ENCODE peak calls at places on chromosomes 3 and 15, in seven cellular contexts. N, J, R, T, G, I and K are unnamed samples.

GRCh38 chr3:64161481-64161952 is 63.7 kb downstream of the PRICKLE2 start:
- DNase-seq in I (no peak), N (peak; percentile 64), T (no peak), J (peak; percentile 43), R (no peak), G (peak; percentile 26), K (no peak)

GRCh38 chr3:22431334-22431733 is 680.3 kb upstream of the ZNF385D start:
- DNase-seq in N (no peak), G (no peak), T (no peak), J (no peak), I (no peak), R (no peak), K (no peak)

GRCh38 chr3:29255854-29256696 is 24.8 kb upstream of the RBMS3 start:
- DNase-seq in R (no peak), T (peak; percentile 30), I (no peak), G (no peak), J (peak; percentile 33), N (peak; percentile 90), K (no peak)

GRCh38 chr3:37956353-37957184 is 34.0 kb upstream of the VILL start:
- DNase-seq in I (no peak), G (no peak), N (no peak), J (no peak), T (no peak), R (no peak), K (no peak)

GRCh38 chr3:165549665-165550064 is 287.6 kb downstream of the BCHE start:
- DNase-seq in R (no peak), G (no peak), N (no peak), I (peak; percentile 55), J (no peak), T (no peak), K (no peak)

GRCh38 chr3:178193846-178194245 is 342.4 kb upstream of the KCNMB2 start:
- DNase-seq in J (peak; percentile 80), G (no peak), R (no peak), T (no peak), N (peak; percentile 48), I (no peak), K (no peak)

GRCh38 chr15:99453646-99454045 is 112.1 kb upstream of the MEF2A start:
- DNase-seq in J (no peak), N (no peak), T (no peak), I (peak; percentile 40), G (no peak), R (no peak), K (no peak)

GRCh38 chr15:90839187-90840071 is 29.0 kb upstream of the FURIN start:
- DNase-seq in T (no peak), G (peak; percentile 38), N (no peak), J (peak; percentile 68), I (no peak), R (peak; percentile 24), K (no peak)

GRCh38 chr3:52084954-52085730 is 28.8 kb upstream of the DUSP7 start:
- DNase-seq in R (no peak), I (no peak), G (no peak), J (no peak), N (no peak), T (no peak), K (no peak)

GRCh38 chr3:79368403-79368802 is 399.4 kb downstream of the ROBO1 start:
- DNase-seq in T (no peak), N (peak; percentile 17), G (no peak), R (no peak), I (no peak), J (peak; percentile 88), K (no peak)

GRCh38 chr3:86180696-86181095 is 810.3 kb downstream of the VGLL3 start:
- DNase-seq in J (peak; percentile 1), I (no peak), G (peak; percentile 4), N (peak; percentile 68), R (no peak), T (no peak), K (no peak)

GRCh38 chr3:64084640-64085039 is 61.3 kb upstream of the PSMD6 start:
- DNase-seq in R (no peak), J (peak; percentile 90), G (peak; percentile 51), N (peak; percentile 84), I (no peak), T (peak; percentile 96), K (no peak)

GRCh38 chr3:123310741-123311140 is 109.0 kb downstream of the SEC22A start:
- DNase-seq in I (no peak), R (no peak), N (peak; percentile 65), T (no peak), G (no peak), J (peak; percentile 35), K (no peak)

GRCh38 chr3:138833908-138834358 is 795 bp downstream of the PIK3CB start:
- DNase-seq in G (peak; percentile 16), T (no peak), I (no peak), J (peak; percentile 39), R (peak; percentile 10), N (no peak), K (peak; percentile 12)

GRCh38 chr15:26355671-26356070 is 417.2 kb downstream of the GABRB3 start:
- DNase-seq in N (no peak), I (no peak), T (no peak), J (no peak), G (no peak), R (no peak), K (no peak)

GRCh38 chr3:196339493-196340254 is 1.5 kb upstream of the TM4SF19 start:
- DNase-seq in N (peak; percentile 82), G (no peak), I (no peak), R (no peak), J (peak; percentile 53), T (peak; percentile 33), K (no peak)

GRCh38 chr15:42608110-42608531 is 32.7 kb downstream of the STARD9 start:
- DNase-seq in N (no peak), I (no peak), J (peak; percentile 33), T (no peak), G (no peak), R (peak; percentile 6), K (no peak)

GRCh38 chr3:42247576-42248027 is 18.4 kb downstream of the CCK start:
- DNase-seq in N (peak; percentile 88), J (peak; percentile 50), T (peak; percentile 61), I (no peak), G (peak; percentile 45), R (peak; percentile 49), K (peak; percentile 67)

GRCh38 chr3:173411288-173412064 is 13.9 kb downstream of the NLGN1 start:
- DNase-seq in R (no peak), G (peak; percentile 13), J (peak; percentile 1), T (peak; percentile 50), I (no peak), N (peak; percentile 61), K (no peak)

GRCh38 chr3:124558898-124559649 is 171.2 kb upstream of the UMPS start:
- DNase-seq in R (no peak), I (peak; percentile 87), T (peak; percentile 91), J (peak; percentile 77), G (peak; percentile 80), N (peak; percentile 91), K (no peak)

GRCh38 chr3:156135921-156136655 is 15.7 kb downstream of the KCNAB1 start:
- DNase-seq in G (no peak), N (no peak), T (no peak), J (peak; percentile 3), I (no peak), R (no peak), K (no peak)

GRCh38 chr3:97863025-97863424 is 41.2 kb downstream of the CRYBG3 start:
- DNase-seq in N (peak; percentile 92), T (peak; percentile 29), R (no peak), I (no peak), G (peak; percentile 30), J (peak; percentile 76), K (no peak)

GRCh38 chr3:121818578-121818977 is 16.3 kb downstream of the IQCB1 start:
- DNase-seq in N (no peak), R (no peak), I (no peak), T (no peak), J (no peak), G (no peak), K (no peak)

GRCh38 chr3:46860381-46861292 is 2.6 kb downstream of the MYL3 start:
- DNase-seq in J (no peak), G (no peak), N (peak; percentile 44), I (peak; percentile 63), T (no peak), R (no peak), K (peak; percentile 61)

DNA sequence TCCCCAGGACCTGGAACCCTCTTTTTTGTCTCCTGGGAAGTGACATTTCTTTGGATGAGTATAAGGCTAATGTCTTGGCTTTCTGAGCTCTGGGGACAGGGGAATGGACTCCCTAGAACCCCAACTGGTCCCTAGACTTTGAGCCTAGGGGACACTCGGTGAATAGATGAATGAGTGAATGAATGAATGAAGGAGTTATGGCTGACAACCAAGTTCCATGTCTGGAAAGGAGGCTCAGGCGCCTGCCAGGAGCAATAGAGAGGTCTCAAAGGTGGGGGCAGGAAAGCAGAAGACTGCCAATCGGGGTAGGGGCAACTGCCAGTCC is 712 bp upstream of the PRKCD start:
- DNase-seq in J (no peak), I (no peak), R (no peak), G (no peak), N (no peak), T (no peak), K (no peak)
- TF ChIP-seq CTCF in J (no peak), I (peak; percentile 43), R (no peak), G (no peak), N (no peak), T (no peak), K (no peak)

DNA sequence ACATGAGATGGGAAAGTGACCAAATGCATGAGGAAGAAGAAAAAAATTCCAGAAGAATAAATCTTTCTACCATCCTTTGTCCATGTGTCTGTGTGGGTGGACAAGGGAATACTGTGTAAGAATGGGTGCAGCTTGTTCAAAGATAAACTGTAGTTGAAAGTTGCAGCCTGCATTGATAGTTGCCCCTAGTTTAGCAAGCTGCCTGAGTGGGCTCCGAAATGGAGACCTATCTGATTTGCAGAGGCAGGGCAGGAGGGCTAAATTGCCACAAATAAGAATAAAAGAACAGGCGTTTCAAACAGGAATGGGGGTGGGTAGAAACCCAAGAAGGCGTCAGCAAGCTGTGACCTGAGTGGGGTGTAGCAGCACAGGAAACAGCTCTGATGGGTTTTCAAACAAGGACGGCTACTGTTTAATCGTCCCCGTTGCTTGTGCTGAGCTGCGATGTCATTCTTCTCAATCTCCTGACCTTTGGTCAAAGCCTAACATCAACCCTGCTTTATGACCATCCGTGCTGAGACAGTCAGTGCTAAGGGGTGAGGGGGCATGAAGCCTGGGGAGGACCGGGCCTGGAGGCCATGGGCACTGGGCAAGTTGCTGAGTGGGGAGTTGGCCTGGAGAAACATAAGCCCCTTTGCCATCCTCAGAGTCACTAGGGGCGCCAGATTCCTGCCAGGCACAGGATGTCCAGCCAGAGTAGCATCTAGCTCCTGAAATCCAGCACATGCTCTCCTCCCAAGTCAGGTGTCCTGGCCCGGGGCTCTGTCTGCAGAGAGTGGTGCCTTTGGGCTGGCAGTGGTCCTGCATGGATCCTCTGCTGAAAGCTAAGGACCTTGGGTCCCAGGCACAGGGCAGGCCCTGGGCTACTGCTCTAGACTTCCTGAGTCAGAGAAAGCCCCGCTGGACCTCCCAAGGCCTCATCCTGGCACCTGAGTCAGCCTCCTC is 19.2 kb upstream of the C15orf39 start:
- DNase-seq in R (no peak), T (no peak), J (no peak), G (no peak), I (peak; percentile 60), N (no peak), K (no peak)
- TF ChIP-seq CTCF in R (no peak), T (no peak), J (no peak), G (no peak), I (no peak), N (no peak), K (no peak)

GRCh38 chr3:128289534-128289933 is 136.3 kb downstream of the EEFSEC start:
- DNase-seq in R (no peak), J (no peak), T (no peak), N (no peak), G (no peak), I (no peak), K (no peak)
- TF ChIP-seq CTCF in R (no peak), J (no peak), T (no peak), N (no peak), G (no peak), I (no peak), K (no peak)

GRCh38 chr15:52765779-52766178 is 24.4 kb downstream of the ONECUT1 start:
- DNase-seq in I (no peak), T (peak; percentile 41), N (peak; percentile 16), R (no peak), J (no peak), G (no peak), K (peak; percentile 15)
- TF ChIP-seq CTCF in I (no peak), T (peak; percentile 70), N (peak; percentile 50), R (no peak), J (peak; percentile 33), G (no peak), K (no peak)